ENCODE peak calls at places on chromosomes 16 and 17, in four cellular contexts. J is skeletal muscle cell, P is NCI-H1417, D is Peyer's patch. V is an unnamed sample.

GRCh38 chr17:82559779-82560642 is 40.5 kb downstream of the FOXK2 start:
- DNase-seq in J (no peak), P (peak), D (no peak), V (no peak)

GRCh38 chr17:80261159-80261894 is 675 bp downstream of the RNF213 start:
- DNase-seq in D (peak), P (peak), J (no peak), V (peak)

GRCh38 chr16:1208239-1208830 is 16.7 kb downstream of the TPSG1 start:
- DNase-seq in P (no peak), J (no peak), D (no peak), V (no peak)

GRCh38 chr16:1180772-1181714 is 28.1 kb downstream of the CACNA1H start:
- DNase-seq in P (no peak), J (no peak), D (no peak), V (no peak)

GRCh38 chr16:57358527-57359095 is at the start of gene CCL22:
- DNase-seq in J (no peak), P (no peak), D (peak), V (peak)

GRCh38 chr16:79982356-79982755 is 381.8 kb upstream of the MAF start:
- DNase-seq in J (no peak), P (no peak), D (no peak), V (peak)

GRCh38 chr16:1902547-1903219 is 15.5 kb downstream of the HS3ST6 start:
- DNase-seq in D (no peak), J (no peak), P (no peak), V (no peak)

GRCh38 chr16:73268311-73268997 is 220.5 kb upstream of the ZFHX3 start:
- DNase-seq in J (no peak), D (no peak), P (no peak), V (peak)

GRCh38 chr17:77579717-77580116 is 378.8 kb upstream of the TNRC6C start:
- DNase-seq in J (no peak), P (peak), D (no peak), V (no peak)

GRCh38 chr16:1770328-1771071 is 843 bp downstream of the NME3 start:
- DNase-seq in J (no peak), P (peak), D (peak), V (peak)

GRCh38 chr17:10036511-10037061 is 131.5 kb upstream of the RCVRN start:
- DNase-seq in D (no peak), J (no peak), P (no peak), V (no peak)

GRCh38 chr17:15928286-15928785 is 16.6 kb upstream of the ADORA2B start:
- DNase-seq in D (no peak), J (no peak), P (no peak), V (no peak)

GRCh38 chr16:12673466-12673865 is 130.2 kb downstream of the CPPED1 start:
- DNase-seq in P (no peak), D (no peak), J (no peak), V (no peak)

GRCh38 chr16:53865492-53865863 is 161.5 kb downstream of the FTO start:
- DNase-seq in D (no peak), P (no peak), J (peak), V (peak)

GRCh38 chr16:11799509-11800384 is 2.7 kb upstream of the ZC3H7A start:
- DNase-seq in P (no peak), D (peak), J (no peak), V (no peak)

GRCh38 chr16:72990003-72990521 is 57.9 kb downstream of the ZFHX3 start:
- DNase-seq in D (no peak), P (no peak), J (peak), V (peak)

GRCh38 chr16:31193874-31194273 is 8.7 kb downstream of the PYCARD start:
- DNase-seq in P (no peak), J (no peak), D (no peak), V (no peak)

GRCh38 chr17:67491009-67491677 is 114.1 kb downstream of the PITPNC1 start:
- DNase-seq in D (peak), P (peak), J (peak), V (peak)

GRCh38 chr16:963913-964695 is 6.7 kb downstream of the LMF1 start:
- DNase-seq in P (no peak), J (no peak), D (no peak), V (no peak)

GRCh38 chr17:823501-823902 is 41.3 kb downstream of the MRM3 start:
- DNase-seq in J (no peak), D (no peak), P (no peak), V (no peak)

GRCh38 chr16:1432388-1433262 is 1.7 kb downstream of the PERCC1 start:
- DNase-seq in J (no peak), D (no peak), P (no peak), V (no peak)

GRCh38 chr17:2904135-2904534 is 107.9 kb downstream of the RAP1GAP2 start:
- DNase-seq in P (no peak), D (no peak), J (no peak), V (no peak)

GRCh38 chr17:42227849-42228696 is 33.8 kb upstream of the GHDC start:
- DNase-seq in J (no peak), D (no peak), P (no peak), V (no peak)

GRCh38 chr17:42132941-42133340 is 10.3 kb downstream of the HSPB9 start:
- DNase-seq in D (peak), J (peak), P (peak), V (peak)

GRCh38 chr16:22183901-22184614 is 21.8 kb downstream of the SDR42E2 start:
- DNase-seq in D (no peak), P (no peak), J (no peak), V (no peak)

V was measured in SW480.